ENCODE peak calls at places on chromosomes 2 and 18, in five cellular contexts. L is GM20000, V is dorsolateral prefrontal cortex, R is HCT116, T is Daoy. P is an unnamed sample.

GRCh38 chr2:189954989-189955388 is 107.5 kb downstream of the MSTN start:
- DNase-seq in L (no peak), V (no peak), R (no peak), T (no peak), P (no peak)

GRCh38 chr2:121080013-121080772 is 204.8 kb downstream of the TFCP2L1 start:
- DNase-seq in L (peak), V (no peak), R (peak), T (peak), P (no peak)

GRCh38 chr18:61400714-61401113 is 67.5 kb downstream of the CDH20 start:
- DNase-seq in L (no peak), V (no peak), R (no peak), T (peak), P (no peak)

GRCh38 chr2:48983051-48983450 is 171.3 kb downstream of the FSHR start:
- DNase-seq in L (no peak), V (no peak), R (no peak), T (no peak), P (no peak)

GRCh38 chr2:180787330-180787729 is 193.1 kb upstream of the UBE2E3 start:
- DNase-seq in L (no peak), V (no peak), R (no peak), T (no peak), P (no peak)

GRCh38 chr2:127217470-127218325 is 2.4 kb downstream of the CYP27C1 start:
- DNase-seq in L (no peak), V (no peak), R (peak), T (peak), P (peak)

GRCh38 chr2:41872646-41873045 is 175.2 kb upstream of the PKDCC start:
- DNase-seq in L (no peak), V (no peak), R (no peak), T (peak), P (no peak)

GRCh38 chr2:162926907-162927306 is 88.3 kb upstream of the KCNH7 start:
- DNase-seq in L (no peak), V (no peak), R (no peak), T (no peak), P (no peak)

GRCh38 chr2:45649855-45650806 is 1.3 kb upstream of the PRKCE start:
- DNase-seq in L (peak), V (peak), R (no peak), T (peak), P (no peak)

GRCh38 chr2:142868281-142868762 is 9.1 kb upstream of the KYNU start:
- DNase-seq in L (no peak), V (no peak), R (no peak), T (peak), P (peak)

GRCh38 chr2:128765822-128766221 is 447.2 kb upstream of the HS6ST1 start:
- DNase-seq in L (no peak), V (no peak), R (no peak), T (no peak), P (no peak)

GRCh38 chr18:63366270-63366990 is 576 bp downstream of the KDSR start:
- DNase-seq in L (peak), V (peak), R (peak), T (peak), P (no peak)

GRCh38 chr2:232523682-232524597 is 2.0 kb upstream of the CHRND start:
- DNase-seq in L (peak), V (no peak), R (no peak), T (peak), P (no peak)

GRCh38 chr2:117272975-117273671 is 541.4 kb upstream of the DDX18 start:
- DNase-seq in L (no peak), V (no peak), R (no peak), T (no peak), P (no peak)

GRCh38 chr2:241228860-241229516 is 40.5 kb downstream of the ANO7 start:
- DNase-seq in L (no peak), V (no peak), R (no peak), T (no peak), P (no peak)

GRCh38 chr2:218244665-218245064 is 16.1 kb upstream of the GPBAR1 start:
- DNase-seq in L (no peak), V (no peak), R (no peak), T (no peak), P (no peak)

GRCh38 chr2:239824051-239824694 is 201.0 kb downstream of the NDUFA10 start:
- DNase-seq in L (no peak), V (no peak), R (peak), T (no peak), P (peak)

GRCh38 chr18:53234610-53235009 is 894.6 kb downstream of the DCC start:
- DNase-seq in L (no peak), V (no peak), R (no peak), T (no peak), P (no peak)

GRCh38 chr2:120920438-120920814 is 184.8 kb downstream of the GLI2 start:
- DNase-seq in L (no peak), V (no peak), R (no peak), T (no peak), P (no peak)

GRCh38 chr2:47094519-47095155 is 60.5 kb downstream of the STPG4 start:
- DNase-seq in L (no peak), V (no peak), R (no peak), T (no peak), P (no peak)

GRCh38 chr2:21627938-21628337 is 504.2 kb downstream of the TDRD15 start:
- DNase-seq in L (no peak), V (no peak), R (no peak), T (no peak), P (no peak)

GRCh38 chr18:23556145-23556780 is 30.0 kb downstream of the NPC1 start:
- DNase-seq in L (no peak), V (no peak), R (no peak), T (no peak), P (no peak)

GRCh38 chr2:33486544-33486943 is 10.1 kb downstream of the RASGRP3 start:
- DNase-seq in L (no peak), V (no peak), R (no peak), T (no peak), P (no peak)

GRCh38 chr2:142980246-142981068 is 103.0 kb downstream of the KYNU start:
- DNase-seq in L (peak), V (no peak), R (peak), T (no peak), P (no peak)

GRCh38 chr2:7014201-7014640 is 97.0 kb downstream of the RNF144A start:
- DNase-seq in L (peak), V (no peak), R (peak), T (peak), P (no peak)

P was measured in keratinocyte.